ENCODE peak calls at places on chromosomes 12 and 14, in eight cellular contexts. H is Panc1, W is psoas muscle, T is A673, Z is brain microvascular endothelial cell, F is left ventricle myocardium inferior, S is ovary, I is tibial artery. V is an unnamed sample.

GRCh38 chr12:88351121-88351520 is 209.0 kb downstream of the TMTC3 start:
- DNase-seq in H (no peak), W (no peak), T (no peak), Z (no peak), F (no peak), S (no peak), I (no peak), V (no peak)

GRCh38 chr14:102474934-102475333 is 34.6 kb downstream of the ANKRD9 start:
- DNase-seq in H (no peak), W (peak; percentile 95), T (no peak), Z (no peak), F (peak; percentile 86), S (peak; percentile 84), I (no peak), V (peak; percentile 78)

GRCh38 chr14:81676395-81676794 is 142.7 kb upstream of the SEL1L start:
- DNase-seq in H (no peak), W (no peak), T (no peak), Z (no peak), F (no peak), S (no peak), I (no peak), V (no peak)

GRCh38 chr14:61598980-61599379 is 96.3 kb upstream of the HIF1A start:
- DNase-seq in H (no peak), W (no peak), T (no peak), Z (no peak), F (no peak), S (no peak), I (no peak), V (peak; percentile 38)

GRCh38 chr14:67710209-67710608 is 8.5 kb downstream of the RDH12 start:
- DNase-seq in H (no peak), W (no peak), T (peak; percentile 16), Z (no peak), F (no peak), S (no peak), I (no peak), V (no peak)

GRCh38 chr14:63949696-63950095 is 96.9 kb downstream of the SYNE2 start:
- DNase-seq in H (no peak), W (no peak), T (no peak), Z (peak; percentile 8), F (no peak), S (no peak), I (no peak), V (no peak)

GRCh38 chr12:13102481-13103195 is 829 bp downstream of the GSG1 start:
- DNase-seq in H (no peak), W (no peak), T (no peak), Z (no peak), F (no peak), S (no peak), I (no peak), V (no peak)

GRCh38 chr12:115983226-115983798 is 294.2 kb downstream of the MED13L start:
- DNase-seq in H (no peak), W (no peak), T (peak; percentile 42), Z (no peak), F (no peak), S (no peak), I (no peak), V (no peak)

GRCh38 chr14:79295385-79295784 is 915.9 kb downstream of the DIO2 start:
- DNase-seq in H (no peak), W (no peak), T (no peak), Z (no peak), F (no peak), S (no peak), I (no peak), V (no peak)

DNA sequence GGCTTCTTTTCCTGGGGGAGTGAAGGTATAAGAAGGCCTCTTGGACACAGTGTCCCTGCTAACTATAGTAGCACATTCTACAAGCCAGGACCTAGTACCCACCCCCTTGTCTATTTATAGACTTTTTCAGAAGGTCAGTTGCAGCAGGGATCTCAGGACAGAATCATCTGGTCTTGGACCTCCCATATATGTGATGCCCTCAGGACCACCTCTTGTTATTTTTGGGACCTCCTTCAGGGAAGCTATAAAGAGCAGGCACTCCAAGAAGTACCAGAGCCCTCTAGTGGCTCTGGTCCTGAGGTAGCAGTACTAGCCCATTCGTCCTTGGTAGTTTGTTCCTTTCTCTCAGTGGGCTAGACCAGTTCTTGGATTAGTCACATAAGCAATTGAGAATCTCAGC is 4.3 kb downstream of the COQ10A start:
- DNase-seq in H (no peak), W (no peak), T (peak; percentile 45), Z (peak; percentile 18), F (no peak), S (no peak), I (no peak), V (no peak)
- TF ChIP-seq CTCF in H (peak; percentile 76), W (peak; percentile 45), T (peak; percentile 57), Z (peak; percentile 71), F (peak; percentile 53), S (no peak), I (peak; percentile 35), V (peak; percentile 28)

DNA sequence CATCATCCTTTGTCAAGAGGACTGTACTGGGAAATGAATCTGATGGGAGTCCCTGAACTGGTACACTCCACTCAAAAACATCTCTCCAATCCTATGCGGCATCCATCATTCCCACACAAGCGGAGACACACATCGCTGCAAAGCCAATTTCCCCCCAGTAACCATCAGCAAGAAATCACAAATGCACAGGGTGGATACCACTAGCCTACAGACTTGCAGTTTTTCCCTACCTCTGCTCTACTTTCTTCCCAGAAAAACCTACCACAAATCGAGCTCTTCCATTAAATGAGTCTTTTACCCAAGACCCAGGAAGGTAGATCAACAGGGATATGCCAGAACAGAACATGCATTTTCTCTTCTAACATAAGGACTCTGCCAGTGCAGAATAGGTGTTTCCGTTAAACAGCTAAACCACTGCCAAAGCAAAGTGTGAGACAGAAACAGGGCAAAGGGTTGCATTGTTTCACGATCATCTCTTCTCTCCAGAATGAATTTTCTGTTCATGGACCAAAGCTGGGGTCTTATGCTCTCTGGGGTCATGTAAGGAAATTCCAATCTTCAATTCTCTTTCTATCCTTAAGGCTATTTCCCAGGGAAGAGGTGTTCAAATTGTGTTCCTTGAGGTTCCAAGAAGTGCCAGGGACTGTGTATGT is 11.1 kb downstream of the PSMB5 start:
- DNase-seq in H (no peak), W (no peak), T (no peak), Z (no peak), F (no peak), S (no peak), I (no peak), V (no peak)
- H3K36me3 ChIP-seq in H (no peaks in the 10 kb centered on the region), W (peaks cover 7% of the 10 kb centered on the region), T (peaks cover 21% of the 10 kb centered on the region), Z (peaks cover 23% of the 10 kb centered on the region), F (peaks cover 33% of the 10 kb centered on the region), S (no peaks in the 10 kb centered on the region), I (peaks cover 6% of the 10 kb centered on the region), V (peaks cover 4% of the 10 kb centered on the region)

DNA sequence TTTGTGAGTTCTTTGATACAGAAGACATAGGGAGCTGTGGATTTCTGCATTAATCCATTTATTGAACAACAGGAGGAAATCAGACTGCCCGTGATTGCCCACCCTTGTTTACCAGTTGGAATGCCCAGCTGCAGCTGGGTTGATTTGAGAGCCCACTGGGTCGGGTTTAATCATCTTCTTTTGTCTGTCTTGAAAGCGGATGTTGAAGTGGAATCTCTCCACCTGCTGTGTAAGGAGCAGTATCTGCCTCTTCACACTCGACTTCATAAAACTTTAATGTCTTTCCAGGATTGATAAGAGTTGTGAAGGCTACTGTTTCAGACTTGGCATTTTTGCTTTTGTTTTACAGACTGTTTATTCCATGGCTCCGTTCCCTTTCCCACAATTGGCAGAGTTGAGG is 39.9 kb downstream of the TBC1D30 start:
- DNase-seq in H (no peak), W (no peak), T (no peak), Z (no peak), F (no peak), S (no peak), I (no peak), V (no peak)
- H3K27ac ChIP-seq in H (no peak overlapping the region), W (no peak overlapping the region), T (no peak overlapping the region), Z (no peak overlapping the region), F (no peak overlapping the region), S (no peak overlapping the region), I (no peak overlapping the region), V (no peak overlapping the region)

GRCh38 chr12:6169107-6169440 is 31.1 kb upstream of the CD9 start:
- DNase-seq in H (no peak), W (no peak), T (no peak), Z (no peak), F (no peak), S (peak; percentile 19), I (peak; percentile 59), V (no peak)

GRCh38 chr12:6166808-6167207 is 33.4 kb upstream of the CD9 start:
- DNase-seq in H (no peak), W (no peak), T (no peak), Z (no peak), F (no peak), S (no peak), I (no peak), V (no peak)

GRCh38 chr12:6167327-6168280 is 32.6 kb upstream of the CD9 start:
- DNase-seq in H (peak; percentile 94), W (no peak), T (no peak), Z (peak; percentile 99), F (no peak), S (peak; percentile 32), I (peak; percentile 87), V (no peak)

GRCh38 chr12:6172086-6172485 is 28.1 kb upstream of the CD9 start:
- DNase-seq in H (no peak), W (no peak), T (no peak), Z (no peak), F (no peak), S (peak; percentile 19), I (peak; percentile 47), V (no peak)

GRCh38 chr12:6171409-6172015 is 28.7 kb upstream of the CD9 start:
- DNase-seq in H (no peak), W (peak; percentile 71), T (no peak), Z (no peak), F (peak; percentile 67), S (peak; percentile 45), I (peak; percentile 72), V (peak; percentile 81)
- TF ChIP-seq CTCF in H (no peak), W (no peak), T (no peak), Z (no peak), F (no peak), S (no peak), I (no peak), V (no peak)

GRCh38 chr12:24398605-24399004 is 449.1 kb upstream of the SOX5 start:
- DNase-seq in H (no peak), W (no peak), T (no peak), Z (no peak), F (no peak), S (no peak), I (no peak), V (no peak)

GRCh38 chr12:24389394-24389793 is 439.9 kb upstream of the SOX5 start:
- DNase-seq in H (no peak), W (no peak), T (no peak), Z (no peak), F (no peak), S (no peak), I (no peak), V (no peak)

GRCh38 chr12:24396266-24396665 is 446.8 kb upstream of the SOX5 start:
- DNase-seq in H (no peak), W (no peak), T (no peak), Z (no peak), F (no peak), S (no peak), I (no peak), V (no peak)

GRCh38 chr12:24393105-24393504 is 443.6 kb upstream of the SOX5 start:
- DNase-seq in H (no peak), W (no peak), T (no peak), Z (no peak), F (no peak), S (no peak), I (no peak), V (no peak)

DNA sequence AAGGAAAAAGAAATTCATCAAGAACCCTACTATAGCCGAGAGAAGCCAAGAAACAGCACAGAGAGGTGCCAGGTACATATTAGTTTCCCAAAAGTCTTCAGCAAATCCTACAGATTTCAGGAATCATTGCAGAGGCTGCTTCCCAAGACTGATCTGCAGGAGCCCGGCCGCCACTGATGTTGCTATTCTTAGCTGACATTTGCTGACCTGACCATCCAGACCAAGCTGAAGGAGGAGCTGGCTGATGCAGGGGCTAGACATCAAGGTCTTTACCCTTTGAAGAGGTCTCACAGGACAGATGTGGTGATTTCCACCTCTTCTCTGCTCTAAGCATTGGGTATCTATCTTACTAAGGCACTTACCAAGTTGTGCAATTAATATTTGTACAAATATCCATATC is 444.8 kb upstream of the SOX5 start:
- DNase-seq in H (no peak), W (no peak), T (no peak), Z (no peak), F (no peak), S (no peak), I (no peak), V (no peak)
- H3K36me3 ChIP-seq in H (no peaks in the 10 kb centered on the region), W (no peaks in the 10 kb centered on the region), T (no peaks in the 10 kb centered on the region), Z (no peaks in the 10 kb centered on the region), F (no peaks in the 10 kb centered on the region), S (no peaks in the 10 kb centered on the region), I (no peaks in the 10 kb centered on the region), V (no peaks in the 10 kb centered on the region)